ENCODE peak calls at places on chromosomes 7 and 10, in seven cellular contexts. J is heart right ventricle; V is adipocyte; X is lung; W is CD8-positive, alpha-beta memory T cell; R is foreskin keratinocyte; S is HCT116. B is an unnamed sample.

GRCh38 chr10:89699581-89700064 is 1.8 kb upstream of the KIF20B start:
- DNase-seq in S (no peak), X (no peak), J (no peak), V (peak; percentile 14), W (no peak), R (no peak), B (no peak)

GRCh38 chr10:133309111-133309719 is 501 bp downstream of the ZNF511 start:
- DNase-seq in V (peak; percentile 96), W (peak; percentile 95), J (peak; percentile 91), S (peak; percentile 69), X (peak; percentile 95), R (peak; percentile 86), B (peak; percentile 93)

GRCh38 chr7:27205325-27206280 is 5.7 kb upstream of the HOXA13 start:
- DNase-seq in S (no peak), J (no peak), V (no peak), R (no peak), W (no peak), X (no peak), B (no peak)

GRCh38 chr7:143929224-143929920 is 5.7 kb upstream of the OR2F2 start:
- DNase-seq in V (peak; percentile 44), R (peak; percentile 40), W (no peak), J (no peak), S (no peak), X (no peak), B (no peak)

GRCh38 chr10:4018054-4018511 is 233.1 kb upstream of the KLF6 start:
- DNase-seq in X (no peak), V (no peak), W (no peak), R (no peak), S (no peak), J (no peak), B (no peak)

GRCh38 chr10:24261627-24262026 is 52.7 kb downstream of the KIAA1217 start:
- DNase-seq in J (no peak), W (no peak), S (no peak), R (no peak), X (no peak), V (no peak), B (no peak)

GRCh38 chr10:86349474-86349873 is 17.1 kb downstream of the GRID1 start:
- DNase-seq in S (peak; percentile 28), X (no peak), V (no peak), R (no peak), W (no peak), J (no peak), B (no peak)

GRCh38 chr10:29703276-29703675 is 68.5 kb upstream of the SVIL start:
- DNase-seq in J (no peak), S (no peak), V (no peak), R (no peak), X (no peak), W (no peak), B (no peak)

GRCh38 chr10:84054743-84055142 is 84.6 kb upstream of the GHITM start:
- DNase-seq in S (no peak), W (no peak), J (no peak), V (no peak), R (no peak), X (no peak), B (no peak)

GRCh38 chr7:21943436-21943835 is 2.3 kb downstream of the CDCA7L start:
- DNase-seq in X (no peak), S (no peak), R (no peak), V (no peak), J (no peak), W (no peak), B (no peak)

GRCh38 chr10:103448751-103449150 is 3.4 kb downstream of the CALHM2 start:
- DNase-seq in R (peak; percentile 62), W (no peak), X (no peak), J (peak; percentile 60), V (peak; percentile 83), S (no peak), B (no peak)

GRCh38 chr7:39845011-39845410 is 105.0 kb upstream of the CDK13 start:
- DNase-seq in X (no peak), W (no peak), S (no peak), R (no peak), V (no peak), J (no peak), B (no peak)

GRCh38 chr7:157432541-157432956 is 95.7 kb downstream of the DNAJB6 start:
- DNase-seq in W (no peak), R (peak; percentile 70), X (no peak), V (peak; percentile 38), S (peak; percentile 46), J (no peak), B (no peak)

GRCh38 chr10:132541129-132541528 is 3.5 kb downstream of the INPP5A start:
- DNase-seq in J (no peak), X (no peak), W (no peak), S (no peak), R (no peak), V (no peak), B (no peak)

GRCh38 chr10:93495654-93496321 is 624 bp upstream of the CEP55 start:
- DNase-seq in S (no peak), X (no peak), W (no peak), R (peak; percentile 33), V (peak; percentile 70), J (peak; percentile 27), B (no peak)

GRCh38 chr10:101031796-101032636 is 982 bp downstream of the SFXN3 start:
- DNase-seq in W (peak; percentile 79), V (peak; percentile 89), S (no peak), X (peak; percentile 79), J (peak; percentile 87), R (no peak), B (peak; percentile 89)

GRCh38 chr7:39633563-39634550 is 10.5 kb downstream of the RALA start:
- DNase-seq in W (peak; percentile 72), R (no peak), X (no peak), V (no peak), J (no peak), S (no peak), B (no peak)

GRCh38 chr7:5541087-5541992 is 117.7 kb upstream of the TNRC18 start:
- DNase-seq in R (no peak), S (no peak), V (no peak), W (no peak), X (no peak), J (no peak), B (no peak)

GRCh38 chr7:155489862-155490696 is 32.1 kb downstream of the EN2 start:
- DNase-seq in S (no peak), X (no peak), W (no peak), R (no peak), V (no peak), J (no peak), B (no peak)

GRCh38 chr7:155489158-155489840 is 31.4 kb downstream of the EN2 start:
- DNase-seq in S (no peak), V (no peak), R (no peak), J (no peak), X (no peak), W (no peak), B (no peak)

GRCh38 chr7:155487509-155488482 is 29.9 kb downstream of the EN2 start:
- DNase-seq in S (no peak), V (no peak), W (no peak), J (no peak), X (no peak), R (no peak), B (no peak)

GRCh38 chr7:155486783-155487508 is 29.0 kb downstream of the EN2 start:
- DNase-seq in S (no peak), X (no peak), V (no peak), R (no peak), W (no peak), J (no peak), B (no peak)

DNA sequence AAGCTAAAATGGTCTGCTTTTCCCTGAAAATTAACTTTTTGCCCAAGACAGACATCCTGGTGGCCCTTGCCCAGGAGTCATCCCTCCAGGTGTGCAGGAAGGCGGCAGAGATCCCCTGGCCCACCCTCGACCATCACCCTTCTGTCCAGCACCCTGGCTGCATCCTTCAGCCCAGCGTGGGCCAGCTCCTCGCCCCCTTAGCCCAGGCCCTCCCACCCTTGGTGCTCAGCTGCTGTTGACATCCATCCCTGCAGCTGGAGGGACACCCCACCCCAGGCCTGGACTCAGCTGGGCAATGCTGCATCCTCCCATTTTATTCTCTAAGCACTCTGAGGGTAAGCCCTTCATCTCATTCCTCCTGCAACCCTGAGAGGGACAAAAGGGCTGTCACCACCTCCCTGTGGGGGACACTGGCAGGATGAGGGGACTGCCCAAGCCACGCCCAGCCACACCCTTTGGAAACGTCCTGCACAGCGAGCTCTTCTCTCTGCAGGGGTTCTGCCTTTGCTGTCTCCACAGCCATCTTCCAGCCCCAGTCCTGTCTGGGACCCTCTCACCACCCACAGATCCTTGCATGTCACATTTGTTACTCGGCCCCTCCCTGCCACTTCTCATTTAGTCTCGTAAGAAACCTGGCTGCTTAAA is 30.7 kb downstream of the EN2 start:
- DNase-seq in W (no peak), S (no peak), R (no peak), J (no peak), X (no peak), V (no peak), B (no peak)
- H3K27me3 ChIP-seq in W (peaks cover 5% of the 10 kb centered on the region), S (peaks cover 8% of the 10 kb centered on the region), R (peaks cover 18% of the 10 kb centered on the region), J (peaks cover 88% of the 10 kb centered on the region), X (no peaks in the 10 kb centered on the region), V (peaks cover 55% of the 10 kb centered on the region), B (no peaks in the 10 kb centered on the region)

DNA sequence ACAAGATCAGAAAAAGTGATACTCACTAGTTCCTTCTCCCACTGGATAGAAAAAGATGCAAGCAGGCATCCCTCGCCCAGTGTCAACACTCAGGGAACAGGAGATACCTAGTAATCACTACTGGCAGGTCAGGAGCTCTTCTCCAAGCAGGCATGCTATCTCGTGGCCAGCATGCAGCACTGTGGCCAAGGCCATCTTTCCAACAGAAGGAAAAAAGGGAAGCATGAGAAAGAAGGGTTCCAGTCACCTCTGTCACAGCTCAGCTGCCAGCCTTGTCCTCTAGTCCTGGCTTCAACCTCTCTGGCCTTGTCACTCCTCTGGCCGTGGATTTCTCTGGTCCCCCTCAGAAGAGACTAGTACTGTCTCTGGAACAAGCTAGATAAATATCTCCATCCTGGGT is 45.3 kb downstream of the DLG5 start:
- DNase-seq in J (no peak), S (no peak), V (no peak), W (no peak), X (no peak), R (no peak), B (no peak)
- H3K4me1 ChIP-seq in J (peaks cover 12% of the 10 kb centered on the region), S (peaks cover 10% of the 10 kb centered on the region), V (peaks cover 18% of the 10 kb centered on the region), W (peaks cover 17% of the 10 kb centered on the region), X (peaks cover 11% of the 10 kb centered on the region), R (peaks cover 20% of the 10 kb centered on the region), B (no peaks in the 10 kb centered on the region)

GRCh38 chr7:121003986-121004685 is 15.6 kb downstream of the CPED1 start:
- DNase-seq in S (no peak), R (no peak), W (no peak), X (no peak), V (no peak), J (peak; percentile 66), B (no peak)
- H3K27me3 ChIP-seq in S (no peaks in the 10 kb centered on the region), R (no peaks in the 10 kb centered on the region), W (no peaks in the 10 kb centered on the region), X (no peaks in the 10 kb centered on the region), V (no peaks in the 10 kb centered on the region), J (no peaks in the 10 kb centered on the region), B (no peaks in the 10 kb centered on the region)

GRCh38 chr7:150384406-150385239 is 5.5 kb downstream of the ZNF775 start:
- DNase-seq in S (no peak), V (no peak), R (no peak), W (no peak), X (no peak), J (no peak), B (peak; percentile 32)
- H3K4me1 ChIP-seq in S (peaks cover 6% of the 10 kb centered on the region), V (peaks cover 17% of the 10 kb centered on the region), R (peaks cover 9% of the 10 kb centered on the region), W (peaks cover 9% of the 10 kb centered on the region), X (no peaks in the 10 kb centered on the region), J (peaks cover 18% of the 10 kb centered on the region), B (peaks cover 14% of the 10 kb centered on the region)

B was measured in pancreas.